ENCODE peak calls at places on chromosomes 5 and 9, in ten cellular contexts. E is GM23338; V is thoracic aorta; D is neural progenitor cell; R is iPS DF 6.9; N is cardiac muscle cell; G is CD8-positive, alpha-beta memory T cell; Q is GM23248; X is aorta; J is astrocyte. Y is an unnamed sample.

GRCh38 chr9:438961-439768 is 224.5 kb downstream of the DOCK8 start:
- DNase-seq in V (no peak), J (no peak), R (no peak), X (peak), E (no peak), D (no peak), N (no peak), Q (peak), G (no peak), Y (peak)

GRCh38 chr5:154826-155225 is 36.5 kb upstream of the LRRC14B start:
- DNase-seq in V (no peak), G (no peak), D (no peak), R (no peak), Q (no peak), J (no peak), E (no peak), N (no peak), X (no peak), Y (no peak)

GRCh38 chr9:98391406-98391805 is 136.0 kb upstream of the TBC1D2 start:
- DNase-seq in E (no peak), Q (peak), J (no peak), D (no peak), G (no peak), V (no peak), R (no peak), X (no peak), N (no peak), Y (no peak)

GRCh38 chr9:24210641-24211040 is 335.1 kb downstream of the IZUMO3 start:
- DNase-seq in D (no peak), E (no peak), G (no peak), X (no peak), N (no peak), V (no peak), Q (no peak), R (no peak), J (no peak), Y (no peak)

GRCh38 chr5:145752534-145752933 is 82.6 kb downstream of the PRELID2 start:
- DNase-seq in Q (no peak), V (no peak), G (no peak), X (no peak), E (no peak), N (no peak), D (no peak), J (peak), R (no peak), Y (no peak)

GRCh38 chr9:2677927-2678889 is 39.1 kb upstream of the KCNV2 start:
- DNase-seq in Q (no peak), R (no peak), X (no peak), G (no peak), E (no peak), D (no peak), J (no peak), N (no peak), V (no peak), Y (no peak)

GRCh38 chr5:93735378-93735777 is 6.0 kb downstream of the POU5F2 start:
- DNase-seq in D (no peak), X (no peak), Q (peak), E (no peak), R (no peak), G (no peak), J (peak), N (no peak), V (no peak), Y (no peak)

GRCh38 chr5:69295088-69295754 is 37.4 kb downstream of the CCDC125 start:
- DNase-seq in D (peak), N (no peak), J (peak), V (no peak), X (no peak), Q (peak), R (no peak), E (peak), G (no peak), Y (no peak)

GRCh38 chr9:136242248-136242647 is 3.4 kb downstream of the QSOX2 start:
- DNase-seq in G (no peak), N (no peak), D (no peak), Q (no peak), E (no peak), R (no peak), X (no peak), V (no peak), J (no peak), Y (no peak)

GRCh38 chr5:95619096-95619495 is 791 bp upstream of the GPR150 start:
- DNase-seq in G (no peak), D (no peak), E (no peak), N (no peak), R (no peak), Q (peak), J (peak), X (no peak), V (no peak), Y (no peak)

GRCh38 chr5:132067451-132067850 is 6.1 kb upstream of the CSF2 start:
- DNase-seq in V (no peak), G (no peak), R (no peak), X (no peak), D (no peak), E (no peak), J (no peak), N (no peak), Q (no peak), Y (no peak)

GRCh38 chr5:150129813-150130492 is 25.7 kb downstream of the PDGFRB start:
- DNase-seq in E (peak), D (peak), R (no peak), N (peak), X (peak), G (peak), V (no peak), J (no peak), Q (peak), Y (peak)

GRCh38 chr9:71937070-71937625 is 25.7 kb downstream of the C9orf85 start:
- DNase-seq in X (no peak), Q (no peak), J (no peak), D (no peak), E (no peak), R (no peak), G (no peak), N (no peak), V (no peak), Y (no peak)

GRCh38 chr5:154258531-154259217 is 68.1 kb downstream of the GALNT10 start:
- DNase-seq in J (no peak), D (no peak), R (no peak), V (no peak), N (no peak), E (no peak), G (no peak), Q (no peak), X (no peak), Y (no peak)

GRCh38 chr9:93041108-93041802 is 17.2 kb upstream of the SUSD3 start:
- DNase-seq in Q (peak), D (no peak), R (no peak), N (no peak), V (no peak), E (peak), J (no peak), G (no peak), X (no peak), Y (no peak)

GRCh38 chr9:4678679-4679267 is 596 bp upstream of the CDC37L1 start:
- DNase-seq in D (no peak), J (no peak), V (no peak), Q (peak), G (no peak), E (peak), X (no peak), N (peak), R (no peak), Y (no peak)

GRCh38 chr9:131954299-131954698 is 125.4 kb downstream of the MED27 start:
- DNase-seq in G (no peak), J (no peak), R (no peak), D (peak), X (no peak), V (no peak), N (peak), E (peak), Q (no peak), Y (no peak)

GRCh38 chr5:107769531-107769930 is 98.8 kb upstream of the EFNA5 start:
- DNase-seq in J (no peak), N (no peak), G (no peak), E (no peak), X (no peak), R (no peak), Q (no peak), V (no peak), D (peak), Y (no peak)

GRCh38 chr5:53249529-53249928 is 140.0 kb upstream of the MOCS2 start:
- DNase-seq in D (no peak), G (no peak), E (no peak), R (no peak), Q (peak), N (no peak), V (peak), J (peak), X (peak), Y (peak)

GRCh38 chr5:129163979-129164378 is 69.4 kb downstream of the ISOC1 start:
- DNase-seq in E (no peak), N (no peak), X (no peak), G (no peak), R (no peak), V (no peak), Q (no peak), J (no peak), D (no peak), Y (no peak)

GRCh38 chr9:106843361-106843760 is 19.6 kb upstream of the ZNF462 start:
- DNase-seq in R (no peak), E (no peak), V (no peak), Q (no peak), D (no peak), X (no peak), G (no peak), J (no peak), N (no peak), Y (no peak)

GRCh38 chr5:88144219-88145040 is 124.2 kb downstream of the TMEM161B start:
- DNase-seq in E (peak), N (peak), D (peak), X (no peak), V (no peak), J (peak), R (no peak), Q (no peak), G (no peak), Y (no peak)

GRCh38 chr5:178387061-178387855 is 154.7 kb upstream of the PHYKPL start:
- DNase-seq in N (no peak), G (no peak), E (no peak), D (no peak), X (no peak), R (no peak), V (no peak), Q (no peak), J (no peak), Y (no peak)

GRCh38 chr5:43007246-43007910 is 32.7 kb downstream of the ANXA2R start:
- DNase-seq in V (no peak), G (peak), J (peak), D (peak), X (peak), R (no peak), N (peak), E (peak), Q (peak), Y (peak)

GRCh38 chr5:40570408-40571129 is 109.1 kb upstream of the PTGER4 start:
- DNase-seq in E (no peak), J (peak), G (no peak), D (no peak), X (no peak), V (no peak), Q (peak), R (no peak), N (no peak), Y (no peak)

GRCh38 chr5:53095931-53096525 is 13.5 kb downstream of the MOCS2 start:
- DNase-seq in E (peak), G (peak), Q (peak), X (peak), V (peak), N (peak), J (no peak), D (peak), R (peak), Y (peak)

GRCh38 chr9:82543726-82544125 is 519.2 kb downstream of the RASEF start:
- DNase-seq in X (no peak), G (no peak), V (no peak), R (no peak), N (no peak), D (no peak), Q (no peak), E (no peak), J (peak), Y (no peak)

GRCh38 chr9:122087406-122088200 is 5.5 kb downstream of the TTLL11 start:
- DNase-seq in G (no peak), D (no peak), X (peak), E (no peak), Q (peak), J (peak), V (peak), N (no peak), R (no peak), Y (no peak)

GRCh38 chr5:67209141-67209771 is 12.7 kb upstream of the CD180 start:
- DNase-seq in D (peak), V (peak), N (peak), R (peak), G (peak), J (peak), E (peak), X (peak), Q (peak), Y (peak)

GRCh38 chr5:55618318-55618717 is 83.6 kb upstream of the PLPP1 start:
- DNase-seq in E (no peak), X (no peak), D (no peak), V (no peak), G (no peak), Q (no peak), N (no peak), J (no peak), R (no peak), Y (no peak)

GRCh38 chr5:77867194-77867691 is 91.1 kb upstream of the TBCA start:
- DNase-seq in V (no peak), N (no peak), D (no peak), R (no peak), E (peak), G (no peak), J (no peak), Q (peak), X (no peak), Y (no peak)

GRCh38 chr5:5079871-5080270 is 60.3 kb upstream of the ADAMTS16 start:
- DNase-seq in D (no peak), Q (no peak), X (no peak), N (no peak), J (no peak), R (no peak), E (no peak), G (no peak), V (no peak), Y (no peak)

GRCh38 chr9:133429216-133429613 is 7.0 kb downstream of the ADAMTS13 start:
- DNase-seq in D (peak), V (no peak), R (no peak), E (peak), Q (no peak), J (no peak), G (no peak), N (no peak), X (no peak), Y (no peak)

GRCh38 chr9:136927343-136928261 is 16.9 kb downstream of the FBXW5 start:
- DNase-seq in J (peak), G (no peak), X (no peak), D (no peak), R (no peak), V (no peak), Q (no peak), E (no peak), N (no peak), Y (no peak)

GRCh38 chr9:121780641-121781040 is 129.2 kb downstream of the DAB2IP start:
- DNase-seq in J (no peak), X (no peak), E (no peak), D (no peak), N (no peak), G (no peak), R (no peak), V (no peak), Q (no peak), Y (no peak)

GRCh38 chr5:132100672-132101261 is 27.2 kb downstream of the CSF2 start:
- DNase-seq in X (no peak), Q (no peak), G (no peak), D (no peak), V (no peak), E (no peak), J (no peak), R (no peak), N (no peak), Y (no peak)

GRCh38 chr5:132437604-132438275 is 52.8 kb downstream of the IRF1 start:
- DNase-seq in J (peak), V (no peak), N (peak), Q (peak), D (peak), R (no peak), G (peak), X (peak), E (peak), Y (peak)

DNA sequence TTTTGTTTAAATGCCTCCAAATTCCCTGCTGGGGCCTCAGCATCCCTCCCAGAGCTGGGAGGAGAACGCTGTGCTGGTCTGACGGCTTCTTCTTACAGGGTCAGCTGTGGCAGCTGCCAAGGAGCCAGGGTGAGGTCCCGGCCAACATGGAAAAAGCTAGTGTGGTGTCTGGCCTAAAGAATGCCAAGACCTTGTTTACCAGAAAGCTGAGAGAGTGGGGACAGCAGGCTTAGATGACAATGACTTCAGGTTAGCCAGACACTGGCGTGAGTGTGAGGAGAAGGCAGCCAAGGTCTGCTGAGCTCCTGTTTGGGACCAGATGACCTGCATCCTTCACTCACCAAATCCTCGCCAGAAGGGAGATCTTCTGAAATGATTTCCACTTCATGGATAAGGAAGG is 112.5 kb downstream of the CRB2 start:
- DNase-seq in J (no peak), X (no peak), R (no peak), V (no peak), Q (no peak), D (no peak), G (no peak), N (no peak), E (no peak), Y (no peak)
- H3K27ac ChIP-seq in J (no peak), X (no peak), R (no peak), V (no peak), Q (no peak), D (no peak), G (no peak), N (no peak), E (no peak), Y (no peak)

DNA sequence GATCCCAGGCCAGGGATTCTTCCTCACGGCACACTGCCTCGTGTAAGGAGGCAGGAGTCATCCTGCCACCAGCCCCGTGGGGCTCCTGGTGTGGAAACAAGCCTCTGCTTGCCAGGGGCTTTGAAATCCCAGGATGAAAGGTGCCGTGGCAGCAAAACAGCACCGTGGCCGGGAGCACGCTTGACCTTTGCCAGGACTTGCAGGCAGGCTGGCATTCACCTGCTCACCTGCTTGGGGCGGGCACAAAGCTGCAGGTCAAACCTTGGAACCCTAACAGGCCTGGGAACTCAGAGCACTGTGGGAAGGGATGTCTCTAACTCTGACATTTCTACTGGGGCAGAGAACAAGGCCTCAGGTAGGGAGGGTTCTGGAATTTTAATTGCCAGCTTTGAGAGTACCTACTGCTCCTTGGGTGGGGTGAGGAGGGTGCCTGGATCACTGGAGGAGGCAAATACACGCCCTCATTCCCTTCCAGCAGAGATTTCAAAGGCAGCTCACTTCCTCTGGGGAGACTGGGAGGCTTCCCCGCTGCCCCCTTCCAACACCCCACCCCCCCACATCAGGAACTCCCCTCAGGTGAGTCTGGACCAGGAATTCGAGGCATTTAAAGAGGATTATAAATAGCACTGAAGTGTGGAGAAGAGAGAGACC is 45.6 kb upstream of the STXBP1 start:
- DNase-seq in R (no peak), Q (peak), X (no peak), G (no peak), D (no peak), V (no peak), N (no peak), E (no peak), J (no peak), Y (peak)
- H3K27ac ChIP-seq in R (no peak), Q (peak), X (peak), G (no peak), D (no peak), V (peak), N (peak), E (peak), J (no peak), Y (peak)

GRCh38 chr5:172283020-172283861 is at the start of gene UBTD2:
- DNase-seq in N (peak), G (peak), V (peak), X (peak), R (no peak), D (peak), Q (peak), J (peak), E (peak), Y (peak)

GRCh38 chr5:172280317-172280716 is 3.2 kb downstream of the UBTD2 start:
- DNase-seq in J (no peak), G (no peak), Q (no peak), R (no peak), V (no peak), X (no peak), D (no peak), N (no peak), E (no peak), Y (no peak)

GRCh38 chr5:172282277-172283019 is 1.1 kb downstream of the UBTD2 start:
- DNase-seq in Q (peak), D (no peak), V (no peak), R (no peak), G (no peak), J (peak), E (no peak), X (no peak), N (no peak), Y (no peak)

GRCh38 chr5:172278356-172278755 is 5.2 kb downstream of the UBTD2 start:
- DNase-seq in V (no peak), D (no peak), X (no peak), R (no peak), E (no peak), Q (no peak), J (no peak), N (no peak), G (no peak), Y (no peak)

DNA sequence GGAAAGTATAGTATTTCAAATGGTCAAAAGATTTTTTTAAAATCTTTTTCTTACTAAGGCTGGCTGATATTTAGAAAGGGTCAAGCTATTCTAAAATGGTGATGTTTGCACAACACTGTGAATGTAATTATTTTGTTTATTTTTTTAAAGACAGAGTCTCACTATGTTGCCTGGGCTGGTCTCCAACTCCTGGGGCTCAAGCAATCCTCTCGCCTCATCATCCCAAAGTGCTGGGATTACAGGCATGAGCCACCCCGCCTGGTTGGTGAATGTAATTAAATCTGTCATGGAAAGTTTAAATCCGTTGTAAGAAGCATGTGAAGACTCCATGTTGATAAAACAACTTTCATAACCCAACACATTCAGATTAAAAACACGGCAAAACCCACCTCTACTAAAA is 2.6 kb downstream of the UBTD2 start:
- DNase-seq in E (no peak), J (peak), X (no peak), D (no peak), V (no peak), N (no peak), G (no peak), Q (peak), R (no peak), Y (no peak)
- H3K27ac ChIP-seq in E (no peak), J (no peak), X (no peak), D (no peak), V (no peak), N (no peak), G (no peak), Q (peak), R (no peak), Y (no peak)

DNA sequence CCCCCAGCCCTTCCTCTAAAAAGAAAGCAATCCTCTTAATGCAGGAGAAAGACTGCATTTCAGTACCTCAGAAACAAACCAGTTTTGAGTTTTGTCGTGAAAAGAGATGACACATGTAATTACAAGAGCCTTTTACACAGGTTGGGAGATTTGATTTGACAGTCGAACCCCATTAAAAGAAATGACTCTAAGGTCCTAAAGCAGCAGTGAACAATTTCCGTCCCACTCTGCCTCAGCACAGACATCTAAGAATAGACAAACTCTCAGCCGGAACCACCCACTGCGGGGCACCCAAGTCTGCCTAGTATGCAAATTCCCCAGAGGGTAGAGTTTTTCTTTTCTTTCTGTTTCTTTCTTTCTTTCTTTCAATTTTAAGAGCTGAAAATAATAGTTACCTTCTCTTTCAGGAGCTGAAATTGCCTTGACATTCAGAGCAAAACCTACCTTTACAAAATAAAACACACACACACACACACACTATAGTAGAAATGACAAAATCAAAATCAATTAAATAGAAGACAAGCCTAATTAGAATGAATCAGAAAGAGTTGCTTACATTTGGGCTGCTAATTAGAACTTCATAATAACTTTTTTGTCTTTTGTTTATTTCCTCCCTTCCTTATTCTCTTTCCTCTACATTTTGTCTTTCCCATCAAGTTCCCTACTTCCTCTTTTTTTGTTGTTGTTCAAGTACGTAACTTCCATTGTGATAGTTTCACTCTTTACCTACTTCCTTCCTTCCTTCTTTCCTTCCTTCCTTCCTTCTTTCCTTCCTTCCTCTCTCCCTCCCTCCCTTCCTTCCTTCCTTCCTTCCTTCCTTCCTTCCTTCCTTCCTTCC is 65.1 kb downstream of the BASP1 start:
- DNase-seq in R (no peak), G (no peak), V (no peak), E (no peak), Q (peak), N (peak), D (no peak), J (no peak), X (no peak), Y (no peak)
- H3K27ac ChIP-seq in R (no peak), G (no peak), V (no peak), E (no peak), Q (no peak), N (peak), D (peak), J (no peak), X (no peak), Y (no peak)

Y was measured in right cardiac atrium.